ENCODE peak calls at places on chromosome 5, in five cellular contexts. L is MM.1S, M is Calu3, Z is PC-3, O is T-helper 9 cell. A is an unnamed sample.

GRCh38 chr5:10520716-10521115 is 43.2 kb upstream of the ANKRD33B start:
- DNase-seq in Z (no peak), M (no peak), L (no peak), O (no peak), A (no peak)

GRCh38 chr5:135375040-135375439 is 24.0 kb downstream of the MACROH2A1 start:
- DNase-seq in M (no peak), O (no peak), L (no peak), Z (no peak), A (no peak)

GRCh38 chr5:5466227-5466626 is 43.8 kb downstream of the ICE1 start:
- DNase-seq in M (no peak), Z (no peak), O (no peak), L (no peak), A (no peak)

GRCh38 chr5:102857090-102857818 is 102.1 kb downstream of the PAM start:
- DNase-seq in Z (peak; percentile 30), O (no peak), M (no peak), L (no peak), A (no peak)

GRCh38 chr5:36739751-36740221 is 133.4 kb downstream of the SLC1A3 start:
- DNase-seq in Z (peak; percentile 89), O (peak; percentile 47), M (peak; percentile 83), L (peak; percentile 82), A (peak; percentile 86)

GRCh38 chr5:51242453-51242852 is 140.8 kb upstream of the ISL1 start:
- DNase-seq in L (no peak), M (no peak), O (no peak), Z (peak; percentile 39), A (no peak)

GRCh38 chr5:139641116-139642080 is 6.8 kb upstream of the CXXC5 start:
- DNase-seq in L (no peak), Z (no peak), M (no peak), O (no peak), A (no peak)

GRCh38 chr5:36904677-36905076 is 28.1 kb downstream of the NIPBL start:
- DNase-seq in O (no peak), L (no peak), M (no peak), Z (no peak), A (no peak)

GRCh38 chr5:50968296-50969206 is 302.1 kb downstream of the PARP8 start:
- DNase-seq in L (no peak), Z (no peak), M (no peak), O (no peak), A (no peak)